ENCODE peak calls at places on chromosome 15, in nine cellular contexts. V, J, K, I, Q, X, D, W and F are unnamed samples.

GRCh38 chr15:82021992-82022391 is 23.8 kb downstream of the MEX3B start:
- DNase-seq in V (peak; percentile 29), J (peak; percentile 11), K (peak; percentile 45), I (peak; percentile 80), Q (peak; percentile 65), X (no peak), D (no peak), W (no peak), F (no peak)

GRCh38 chr15:64144565-64145281 is 6.8 kb upstream of the SNX22 start:
- DNase-seq in V (no peak), J (no peak), K (no peak), I (peak; percentile 34), Q (no peak), X (no peak), D (no peak), W (peak; percentile 35), F (no peak)

GRCh38 chr15:67110958-67111864 is 45.8 kb downstream of the SMAD3 start:
- DNase-seq in V (no peak), J (peak; percentile 41), K (peak; percentile 61), I (no peak), Q (no peak), X (no peak), D (no peak), W (no peak), F (peak; percentile 52)

GRCh38 chr15:47715856-47716445 is 1.4 kb upstream of the SEMA6D start:
- DNase-seq in V (no peak), J (peak; percentile 3), K (peak; percentile 15), I (no peak), Q (peak; percentile 88), X (no peak), D (no peak), W (no peak), F (peak; percentile 53)

GRCh38 chr15:76799760-76800159 is 105.4 kb downstream of the SCAPER start:
- DNase-seq in V (no peak), J (peak; percentile 55), K (peak; percentile 64), I (peak; percentile 51), Q (peak; percentile 61), X (peak; percentile 44), D (no peak), W (no peak), F (peak; percentile 80)

GRCh38 chr15:39181901-39182300 is 399.0 kb upstream of the THBS1 start:
- DNase-seq in V (peak; percentile 28), J (no peak), K (no peak), I (no peak), Q (peak; percentile 48), X (no peak), D (no peak), W (no peak), F (peak; percentile 52)

GRCh38 chr15:25883860-25884259 is 20.7 kb upstream of the ATP10A start:
- DNase-seq in V (no peak), J (peak; percentile 99), K (no peak), I (no peak), Q (peak; percentile 61), X (peak; percentile 67), D (no peak), W (no peak), F (peak; percentile 94)

GRCh38 chr15:77921664-77922063 is 155.8 kb downstream of the TBC1D2B start:
- DNase-seq in V (no peak), J (no peak), K (no peak), I (no peak), Q (no peak), X (no peak), D (no peak), W (no peak), F (no peak)

GRCh38 chr15:88454231-88454630 is 13.0 kb downstream of the MRPL46 start:
- DNase-seq in V (no peak), J (peak; percentile 30), K (peak; percentile 5), I (no peak), Q (no peak), X (no peak), D (no peak), W (no peak), F (peak; percentile 63)

DNA sequence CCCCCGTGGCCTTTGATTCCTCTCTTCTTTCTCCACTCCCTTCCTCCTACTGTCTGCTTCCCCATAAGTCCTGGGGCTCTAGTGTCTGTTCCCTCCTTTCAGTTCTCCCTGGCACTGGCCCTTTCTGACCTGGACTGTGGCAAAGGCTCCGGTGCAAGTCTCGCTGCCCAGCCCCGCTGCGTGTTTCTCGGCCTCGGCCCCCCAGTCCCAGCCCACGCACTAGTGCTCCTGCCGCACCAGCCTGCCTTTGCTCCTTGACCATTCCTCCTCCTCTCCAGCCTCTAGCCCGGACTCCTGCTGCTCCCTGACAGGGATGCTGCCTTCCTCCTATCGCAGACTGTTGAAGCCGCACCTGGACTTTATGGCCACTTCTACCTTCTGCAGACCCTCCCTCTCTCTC is 2.1 kb downstream of the TM6SF1 start:
- DNase-seq in V (no peak), J (no peak), K (no peak), I (no peak), Q (no peak), X (no peak), D (no peak), W (no peak), F (no peak)
- H3K4me3 ChIP-seq in V (no peak overlapping the region), J (no peak overlapping the region), K (no peak overlapping the region), I (no peak overlapping the region), Q (no peak overlapping the region), X (no peak overlapping the region), D (no peak overlapping the region), W (peak overlapping the region; percentile 74), F (no peak overlapping the region)

GRCh38 chr15:70258369-70259029 is 160.8 kb upstream of the TLE3 start:
- DNase-seq in V (no peak), J (peak; percentile 18), K (no peak), I (no peak), Q (no peak), X (no peak), D (no peak), W (peak; percentile 58), F (peak; percentile 46)

GRCh38 chr15:70257573-70258220 is 160.0 kb upstream of the TLE3 start:
- DNase-seq in V (no peak), J (no peak), K (no peak), I (no peak), Q (no peak), X (no peak), D (no peak), W (peak; percentile 50), F (no peak)

GRCh38 chr15:70260096-70260495 is 162.4 kb upstream of the TLE3 start:
- DNase-seq in V (no peak), J (no peak), K (no peak), I (no peak), Q (no peak), X (no peak), D (no peak), W (peak; percentile 16), F (no peak)

GRCh38 chr15:70259640-70260066 is 161.9 kb upstream of the TLE3 start:
- DNase-seq in V (no peak), J (no peak), K (no peak), I (no peak), Q (no peak), X (no peak), D (peak; percentile 70), W (peak; percentile 51), F (no peak)

DNA sequence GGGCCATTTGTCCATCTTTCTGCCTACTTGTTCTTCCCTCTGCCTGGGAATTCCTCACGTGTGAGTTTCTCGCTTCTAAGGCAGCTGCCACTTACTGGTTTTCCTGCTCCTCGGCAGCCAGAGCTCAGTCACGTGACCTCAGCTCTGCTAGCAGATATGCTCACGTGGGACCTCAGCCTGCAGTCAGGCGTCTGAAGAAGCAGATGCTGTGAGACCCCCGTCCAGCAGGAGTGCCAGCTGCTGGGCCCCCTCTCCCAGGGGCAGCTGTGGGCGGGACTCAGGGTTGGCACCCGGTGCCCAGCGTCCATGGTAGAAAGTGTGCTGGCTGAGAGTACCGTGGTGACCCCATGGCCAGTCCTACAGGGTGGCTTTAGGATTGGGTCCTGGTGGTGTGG is 161.3 kb upstream of the TLE3 start:
- DNase-seq in V (peak; percentile 85), J (peak; percentile 51), K (peak; percentile 78), I (no peak), Q (peak; percentile 66), X (peak; percentile 45), D (no peak), W (peak; percentile 56), F (peak; percentile 62)
- H3K4me2 ChIP-seq in V (no peak overlapping the region), J (peak overlapping the region; percentile 8), K (no peak overlapping the region), I (no peak overlapping the region), Q (no peak overlapping the region), X (no peak overlapping the region), D (peak overlapping the region; percentile 20), W (peak overlapping the region; percentile 54), F (no peak overlapping the region)

DNA sequence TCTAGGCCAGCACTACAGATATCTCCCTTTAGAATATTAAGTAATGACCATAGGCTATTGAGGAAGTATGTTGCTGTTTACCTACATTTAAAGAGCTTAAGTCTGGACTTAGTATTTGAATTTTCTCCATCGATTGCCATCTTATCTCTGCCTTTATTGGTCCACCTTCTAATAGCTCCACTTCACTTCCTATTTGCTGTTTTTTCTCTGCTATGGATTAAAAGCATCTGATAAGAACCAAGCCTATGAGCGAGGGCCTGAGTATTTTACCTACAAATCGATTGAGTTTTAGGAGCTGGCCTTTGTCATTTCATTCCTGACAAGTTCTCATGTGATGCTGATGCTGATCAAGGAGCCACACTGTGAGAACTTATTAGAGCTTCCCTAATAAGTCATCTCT is 52.6 kb upstream of the AKAP13 start:
- DNase-seq in V (no peak), J (no peak), K (no peak), I (no peak), Q (no peak), X (no peak), D (peak; percentile 66), W (peak; percentile 25), F (no peak)
- H2AFZ ChIP-seq in V (no peak overlapping the region), J (no peak overlapping the region), K (no peak overlapping the region), I (no peak overlapping the region), Q (no peak overlapping the region), X (no peak overlapping the region), D (peak overlapping the region; percentile 24), W (peak overlapping the region; percentile 36), F (no peak overlapping the region)

GRCh38 chr15:98734472-98735284 is 86.3 kb downstream of the IGF1R start:
- DNase-seq in V (no peak), J (no peak), K (peak; percentile 54), I (no peak), Q (peak; percentile 28), X (no peak), D (no peak), W (no peak), F (peak; percentile 63)
- H3K4me3 ChIP-seq in V (no peak overlapping the region), J (no peak overlapping the region), K (peak overlapping the region; percentile 13), I (no peak overlapping the region), Q (no peak overlapping the region), X (no peak overlapping the region), D (no peak overlapping the region), W (no peak overlapping the region), F (peak overlapping the region; percentile 17)

GRCh38 chr15:95247068-95247984 is 1016.0 kb downstream of the MCTP2 start:
- DNase-seq in V (peak; percentile 22), J (peak; percentile 98), K (peak; percentile 93), I (peak; percentile 99), Q (peak; percentile 94), X (peak; percentile 96), D (no peak), W (no peak), F (peak; percentile 97)
- H3K4me2 ChIP-seq in V (no peak overlapping the region), J (peak overlapping the region; percentile 75), K (peak overlapping the region; percentile 31), I (no peak overlapping the region), Q (peak overlapping the region; percentile 36), X (no peak overlapping the region), D (no peak overlapping the region), W (no peak overlapping the region), F (peak overlapping the region; percentile 63)